ENCODE peak calls at places on chromosomes 6 and 20, in eight cellular contexts. One of them, this sample, is unnamed.
A peak's percentile ranks its signal among the peaks of the same experiment; 100 is the strongest.

GRCh38 chr20:64056639-64056888 is 6.4 kb upstream of the TCEA2 start:
- DNase-seq in breast epithelium: no peak
- DNase-seq in GM23248: no peak
- DNase-seq in CD4-positive, alpha-beta memory T cell: no peak
- DNase-seq in kidney: no peak
- DNase-seq in lower lobe of right lung: no peak
- DNase-seq in hepatocyte: no peak
- DNase-seq in BJ: no peak
- DNase-seq in this sample: no peak

GRCh38 chr6:25012657-25013056 is 76.9 kb upstream of the RIPOR2 start:
- DNase-seq in lower lobe of right lung: no peak
- DNase-seq in breast epithelium: no peak
- DNase-seq in GM23248: peak; percentile 81
- DNase-seq in kidney: no peak
- DNase-seq in hepatocyte: no peak
- DNase-seq in BJ: peak; percentile 55
- DNase-seq in CD4-positive, alpha-beta memory T cell: no peak
- DNase-seq in this sample: no peak

GRCh38 chr6:126534418-126534817 is 194.5 kb downstream of the CENPW start:
- DNase-seq in CD4-positive, alpha-beta memory T cell: no peak
- DNase-seq in kidney: no peak
- DNase-seq in lower lobe of right lung: no peak
- DNase-seq in hepatocyte: no peak
- DNase-seq in GM23248: no peak
- DNase-seq in breast epithelium: no peak
- DNase-seq in BJ: no peak
- DNase-seq in this sample: no peak

GRCh38 chr6:14068133-14068532 is 49.4 kb upstream of the CD83 start:
- DNase-seq in hepatocyte: no peak
- DNase-seq in kidney: no peak
- DNase-seq in GM23248: peak; percentile 86
- DNase-seq in CD4-positive, alpha-beta memory T cell: no peak
- DNase-seq in BJ: peak; percentile 10
- DNase-seq in breast epithelium: no peak
- DNase-seq in lower lobe of right lung: no peak
- DNase-seq in this sample: no peak

GRCh38 chr6:49839957-49840356 is 26.4 kb downstream of the CRISP1 start:
- DNase-seq in GM23248: no peak
- DNase-seq in CD4-positive, alpha-beta memory T cell: no peak
- DNase-seq in BJ: no peak
- DNase-seq in kidney: no peak
- DNase-seq in hepatocyte: no peak
- DNase-seq in lower lobe of right lung: no peak
- DNase-seq in breast epithelium: no peak
- DNase-seq in this sample: no peak

GRCh38 chr6:131733376-131734016 is 22.7 kb upstream of the CTAGE9 start:
- DNase-seq in BJ: peak; percentile 60
- DNase-seq in CD4-positive, alpha-beta memory T cell: no peak
- DNase-seq in hepatocyte: no peak
- DNase-seq in kidney: no peak
- DNase-seq in lower lobe of right lung: no peak
- DNase-seq in breast epithelium: peak; percentile 26
- DNase-seq in GM23248: peak; percentile 80
- DNase-seq in this sample: no peak

GRCh38 chr6:113293106-113293505 is 564.0 kb upstream of the MARCKS start:
- DNase-seq in BJ: no peak
- DNase-seq in hepatocyte: no peak
- DNase-seq in breast epithelium: no peak
- DNase-seq in kidney: no peak
- DNase-seq in CD4-positive, alpha-beta memory T cell: no peak
- DNase-seq in GM23248: no peak
- DNase-seq in lower lobe of right lung: no peak
- DNase-seq in this sample: no peak

GRCh38 chr20:51233345-51233744 is 210.4 kb upstream of the KCNG1 start:
- DNase-seq in BJ: no peak
- DNase-seq in hepatocyte: no peak
- DNase-seq in breast epithelium: no peak
- DNase-seq in lower lobe of right lung: no peak
- DNase-seq in CD4-positive, alpha-beta memory T cell: no peak
- DNase-seq in GM23248: no peak
- DNase-seq in kidney: no peak
- DNase-seq in this sample: no peak

GRCh38 chr6:108581237-108581931 is 20.7 kb downstream of the FOXO3 start:
- DNase-seq in CD4-positive, alpha-beta memory T cell: peak; percentile 17
- DNase-seq in hepatocyte: peak; percentile 48
- DNase-seq in lower lobe of right lung: no peak
- DNase-seq in BJ: no peak
- DNase-seq in breast epithelium: no peak
- DNase-seq in GM23248: peak; percentile 77
- DNase-seq in kidney: no peak
- DNase-seq in this sample: no peak

GRCh38 chr6:154399097-154399496 is 42.5 kb upstream of the IPCEF1 start:
- DNase-seq in kidney: no peak
- DNase-seq in CD4-positive, alpha-beta memory T cell: no peak
- DNase-seq in hepatocyte: no peak
- DNase-seq in BJ: no peak
- DNase-seq in GM23248: peak; percentile 81
- DNase-seq in lower lobe of right lung: no peak
- DNase-seq in breast epithelium: no peak
- DNase-seq in this sample: no peak

GRCh38 chr20:22403860-22404608 is 180.3 kb downstream of the FOXA2 start:
- DNase-seq in hepatocyte: peak; percentile 23
- DNase-seq in BJ: no peak
- DNase-seq in lower lobe of right lung: peak; percentile 50
- DNase-seq in breast epithelium: no peak
- DNase-seq in CD4-positive, alpha-beta memory T cell: no peak
- DNase-seq in GM23248: peak; percentile 15
- DNase-seq in kidney: no peak
- DNase-seq in this sample: no peak

GRCh38 chr20:50558483-50558925 is 48.3 kb downstream of the PTPN1 start:
- DNase-seq in hepatocyte: no peak
- DNase-seq in lower lobe of right lung: no peak
- DNase-seq in breast epithelium: no peak
- DNase-seq in kidney: no peak
- DNase-seq in BJ: peak; percentile 28
- DNase-seq in CD4-positive, alpha-beta memory T cell: no peak
- DNase-seq in GM23248: peak; percentile 93
- DNase-seq in this sample: no peak

GRCh38 chr6:113813207-113813606 is 43.9 kb upstream of the MARCKS start:
- DNase-seq in CD4-positive, alpha-beta memory T cell: no peak
- DNase-seq in lower lobe of right lung: no peak
- DNase-seq in GM23248: peak; percentile 84
- DNase-seq in hepatocyte: no peak
- DNase-seq in kidney: no peak
- DNase-seq in breast epithelium: no peak
- DNase-seq in BJ: peak; percentile 64
- DNase-seq in this sample: no peak

GRCh38 chr6:140003217-140003616 is 628.8 kb upstream of the CITED2 start:
- DNase-seq in CD4-positive, alpha-beta memory T cell: no peak
- DNase-seq in GM23248: no peak
- DNase-seq in hepatocyte: no peak
- DNase-seq in kidney: no peak
- DNase-seq in breast epithelium: no peak
- DNase-seq in lower lobe of right lung: no peak
- DNase-seq in BJ: no peak
- DNase-seq in this sample: no peak

GRCh38 chr6:162055365-162055764 is 672.2 kb downstream of the PRKN start:
- DNase-seq in GM23248: no peak
- DNase-seq in breast epithelium: no peak
- DNase-seq in BJ: no peak
- DNase-seq in hepatocyte: no peak
- DNase-seq in lower lobe of right lung: no peak
- DNase-seq in CD4-positive, alpha-beta memory T cell: no peak
- DNase-seq in kidney: no peak
- DNase-seq in this sample: no peak

GRCh38 chr6:48449002-48449401 is 338.0 kb upstream of the PTCHD4 start:
- DNase-seq in breast epithelium: no peak
- DNase-seq in GM23248: no peak
- DNase-seq in kidney: no peak
- DNase-seq in hepatocyte: no peak
- DNase-seq in CD4-positive, alpha-beta memory T cell: no peak
- DNase-seq in lower lobe of right lung: no peak
- DNase-seq in BJ: no peak
- DNase-seq in this sample: no peak

GRCh38 chr6:117317261-117317660 is 51.9 kb downstream of the VGLL2 start:
- DNase-seq in BJ: no peak
- DNase-seq in hepatocyte: peak; percentile 49
- DNase-seq in GM23248: peak; percentile 32
- DNase-seq in lower lobe of right lung: no peak
- DNase-seq in kidney: no peak
- DNase-seq in CD4-positive, alpha-beta memory T cell: no peak
- DNase-seq in breast epithelium: no peak
- DNase-seq in this sample: no peak

GRCh38 chr6:150373260-150373701 is 4.5 kb downstream of the IYD start:
- DNase-seq in BJ: no peak
- DNase-seq in hepatocyte: no peak
- DNase-seq in breast epithelium: no peak
- DNase-seq in lower lobe of right lung: no peak
- DNase-seq in CD4-positive, alpha-beta memory T cell: no peak
- DNase-seq in GM23248: peak; percentile 93
- DNase-seq in kidney: no peak
- DNase-seq in this sample: no peak

GRCh38 chr6:134288538-134289203 is 29.2 kb downstream of the SGK1 start:
- DNase-seq in breast epithelium: no peak
- DNase-seq in lower lobe of right lung: no peak
- DNase-seq in BJ: peak; percentile 84
- DNase-seq in hepatocyte: peak; percentile 15
- DNase-seq in kidney: no peak
- DNase-seq in GM23248: peak; percentile 93
- DNase-seq in CD4-positive, alpha-beta memory T cell: peak; percentile 11
- DNase-seq in this sample: peak; percentile 21

GRCh38 chr6:53850527-53850926 is 55.7 kb downstream of the LRRC1 start:
- DNase-seq in BJ: no peak
- DNase-seq in CD4-positive, alpha-beta memory T cell: no peak
- DNase-seq in kidney: no peak
- DNase-seq in lower lobe of right lung: no peak
- DNase-seq in breast epithelium: no peak
- DNase-seq in GM23248: no peak
- DNase-seq in hepatocyte: no peak
- DNase-seq in this sample: no peak

GRCh38 chr6:170063431-170063830 is 227.4 kb downstream of the DLL1 start:
- DNase-seq in kidney: peak; percentile 58
- DNase-seq in BJ: no peak
- DNase-seq in hepatocyte: no peak
- DNase-seq in GM23248: no peak
- DNase-seq in breast epithelium: no peak
- DNase-seq in CD4-positive, alpha-beta memory T cell: no peak
- DNase-seq in lower lobe of right lung: peak; percentile 31
- DNase-seq in this sample: no peak

GRCh38 chr20:58048096-58048702 is 180.3 kb downstream of the ANKRD60 start:
- DNase-seq in hepatocyte: peak; percentile 75
- DNase-seq in kidney: no peak
- DNase-seq in BJ: no peak
- DNase-seq in lower lobe of right lung: no peak
- DNase-seq in breast epithelium: peak; percentile 34
- DNase-seq in CD4-positive, alpha-beta memory T cell: no peak
- DNase-seq in GM23248: peak; percentile 81
- DNase-seq in this sample: peak; percentile 28

GRCh38 chr6:106128981-106129761 is 43.0 kb downstream of the PRDM1 start:
- DNase-seq in breast epithelium: no peak
- DNase-seq in kidney: no peak
- DNase-seq in hepatocyte: peak; percentile 44
- DNase-seq in lower lobe of right lung: no peak
- DNase-seq in GM23248: peak; percentile 95
- DNase-seq in BJ: peak; percentile 95
- DNase-seq in CD4-positive, alpha-beta memory T cell: no peak
- DNase-seq in this sample: no peak

DNA sequence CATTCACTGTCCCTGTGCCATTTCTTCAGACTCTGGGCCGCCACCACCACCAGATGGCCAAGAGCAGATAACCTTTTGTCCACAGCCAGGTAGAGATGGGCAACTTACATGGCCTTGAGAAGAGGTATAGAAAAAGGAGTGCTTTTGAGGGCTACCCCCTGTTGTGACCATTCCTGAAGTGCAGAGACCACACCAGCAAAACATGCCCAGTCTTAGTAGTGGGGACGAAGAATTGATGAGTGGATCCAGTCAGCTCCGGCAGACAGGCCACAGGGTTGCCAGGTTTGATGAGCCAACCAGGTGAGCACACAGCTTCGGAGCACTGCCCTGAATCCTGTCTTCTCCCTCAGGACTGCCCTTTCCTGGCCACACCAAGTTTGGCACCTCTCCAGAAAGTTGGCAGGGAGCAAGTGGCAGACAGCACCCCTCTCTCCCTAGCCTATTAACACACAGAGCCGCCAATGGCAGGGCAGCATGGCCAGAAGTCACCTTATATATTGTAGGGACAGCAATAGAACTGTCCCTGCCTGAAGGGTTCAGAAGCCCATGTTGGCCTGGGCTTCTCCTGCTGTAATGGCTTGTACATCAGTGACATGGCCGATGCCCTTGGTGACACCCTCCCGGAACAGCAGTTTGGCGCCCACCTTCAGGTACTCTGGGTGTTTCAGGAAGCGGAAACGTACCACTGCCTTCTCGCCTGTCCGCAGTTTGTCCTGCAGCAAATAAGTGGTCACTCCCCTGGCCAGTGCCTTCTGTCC is 7.8 kb downstream of the GTPBP2 start:
- DNase-seq in kidney: no peak
- DNase-seq in CD4-positive, alpha-beta memory T cell: no peak
- DNase-seq in BJ: no peak
- DNase-seq in breast epithelium: peak; percentile 15
- DNase-seq in hepatocyte: no peak
- DNase-seq in GM23248: no peak
- DNase-seq in lower lobe of right lung: no peak
- DNase-seq in this sample: no peak
- H3K36me3 ChIP-seq in kidney: peaks cover 33% of the 10 kb centered on the region
- H3K36me3 ChIP-seq in CD4-positive, alpha-beta memory T cell: peaks cover 63% of the 10 kb centered on the region
- H3K36me3 ChIP-seq in BJ: peaks cover 50% of the 10 kb centered on the region
- H3K36me3 ChIP-seq in breast epithelium: no peaks in the 10 kb centered on the region
- H3K36me3 ChIP-seq in hepatocyte: no peaks in the 10 kb centered on the region
- H3K36me3 ChIP-seq in GM23248: peaks cover 58% of the 10 kb centered on the region
- H3K36me3 ChIP-seq in lower lobe of right lung: peaks cover 85% of the 10 kb centered on the region
- H3K36me3 ChIP-seq in this sample: peaks cover 43% of the 10 kb centered on the region

GRCh38 chr6:21220271-21220987 is 373.1 kb upstream of the SOX4 start:
- DNase-seq in lower lobe of right lung: no peak
- DNase-seq in hepatocyte: no peak
- DNase-seq in breast epithelium: no peak
- DNase-seq in BJ: no peak
- DNase-seq in GM23248: no peak
- DNase-seq in CD4-positive, alpha-beta memory T cell: no peak
- DNase-seq in kidney: no peak
- DNase-seq in this sample: no peak
- H3K4me3 ChIP-seq in lower lobe of right lung: no peak overlapping the region
- H3K4me3 ChIP-seq in hepatocyte: no peak overlapping the region
- H3K4me3 ChIP-seq in breast epithelium: no peak overlapping the region
- H3K4me3 ChIP-seq in BJ: no peak overlapping the region
- H3K4me3 ChIP-seq in GM23248: no peak overlapping the region
- H3K4me3 ChIP-seq in CD4-positive, alpha-beta memory T cell: no peak overlapping the region
- H3K4me3 ChIP-seq in kidney: no peak overlapping the region
- H3K4me3 ChIP-seq in this sample: no peak overlapping the region

GRCh38 chr6:112154711-112155110 is 67.3 kb downstream of the FAM229B start:
- DNase-seq in CD4-positive, alpha-beta memory T cell: no peak
- DNase-seq in BJ: no peak
- DNase-seq in GM23248: no peak
- DNase-seq in kidney: no peak
- DNase-seq in hepatocyte: no peak
- DNase-seq in lower lobe of right lung: no peak
- DNase-seq in breast epithelium: no peak
- DNase-seq in this sample: no peak
- H3K36me3 ChIP-seq in CD4-positive, alpha-beta memory T cell: no peaks in the 10 kb centered on the region
- H3K36me3 ChIP-seq in BJ: peaks cover under 1% of the 10 kb centered on the region
- H3K36me3 ChIP-seq in GM23248: peaks cover 90% of the 10 kb centered on the region
- H3K36me3 ChIP-seq in kidney: no peaks in the 10 kb centered on the region
- H3K36me3 ChIP-seq in hepatocyte: no peaks in the 10 kb centered on the region
- H3K36me3 ChIP-seq in lower lobe of right lung: peaks cover 13% of the 10 kb centered on the region
- H3K36me3 ChIP-seq in breast epithelium: no peaks in the 10 kb centered on the region
- H3K36me3 ChIP-seq in this sample: no peaks in the 10 kb centered on the region

GRCh38 chr20:709421-709820 is 33.8 kb upstream of the SCRT2 start:
- DNase-seq in hepatocyte: no peak
- DNase-seq in CD4-positive, alpha-beta memory T cell: no peak
- DNase-seq in BJ: no peak
- DNase-seq in lower lobe of right lung: no peak
- DNase-seq in breast epithelium: no peak
- DNase-seq in GM23248: peak; percentile 25
- DNase-seq in kidney: no peak
- DNase-seq in this sample: no peak
- H3K4me3 ChIP-seq in hepatocyte: no peak overlapping the region
- H3K4me3 ChIP-seq in CD4-positive, alpha-beta memory T cell: no peak overlapping the region
- H3K4me3 ChIP-seq in BJ: no peak overlapping the region
- H3K4me3 ChIP-seq in lower lobe of right lung: no peak overlapping the region
- H3K4me3 ChIP-seq in breast epithelium: no peak overlapping the region
- H3K4me3 ChIP-seq in GM23248: no peak overlapping the region
- H3K4me3 ChIP-seq in kidney: no peak overlapping the region
- H3K4me3 ChIP-seq in this sample: no peak overlapping the region